ENCODE peak calls at places on chromosomes 6 and 20, in six cellular contexts. One of them, this sample, is unnamed.

GRCh38 chr20:46770330-46771194 is 61.1 kb downstream of the SLC2A10 start:
- DNase-seq in T-helper 9 cell: no peak
- DNase-seq in GM23338: no peak
- DNase-seq in cortex of kidney: no peak
- DNase-seq in B cell: no peak
- DNase-seq in H9: no peak
- DNase-seq in this sample: no peak

GRCh38 chr6:28311139-28311823 is 24.7 kb downstream of the ZSCAN31 start:
- DNase-seq in GM23338: no peak
- DNase-seq in B cell: no peak
- DNase-seq in T-helper 9 cell: no peak
- DNase-seq in cortex of kidney: no peak
- DNase-seq in H9: no peak
- DNase-seq in this sample: no peak

GRCh38 chr6:70831427-70831826 is 125.4 kb downstream of the B3GAT2 start:
- DNase-seq in B cell: no peak
- DNase-seq in GM23338: no peak
- DNase-seq in cortex of kidney: no peak
- DNase-seq in H9: no peak
- DNase-seq in T-helper 9 cell: no peak
- DNase-seq in this sample: no peak

GRCh38 chr6:98470821-98471220 is 363.6 kb upstream of the POU3F2 start:
- DNase-seq in GM23338: no peak
- DNase-seq in cortex of kidney: no peak
- DNase-seq in H9: no peak
- DNase-seq in T-helper 9 cell: no peak
- DNase-seq in B cell: no peak
- DNase-seq in this sample: no peak

GRCh38 chr20:45293041-45294002 is 13.3 kb upstream of the RBPJL start:
- DNase-seq in B cell: peak; percentile 90
- DNase-seq in GM23338: peak; percentile 95
- DNase-seq in T-helper 9 cell: peak; percentile 76
- DNase-seq in cortex of kidney: no peak
- DNase-seq in H9: peak; percentile 91
- DNase-seq in this sample: peak; percentile 88

GRCh38 chr6:157221049-157221816 is 102.1 kb downstream of the TMEM242 start:
- DNase-seq in B cell: peak; percentile 86
- DNase-seq in T-helper 9 cell: peak; percentile 76
- DNase-seq in GM23338: peak; percentile 81
- DNase-seq in cortex of kidney: no peak
- DNase-seq in H9: peak; percentile 80
- DNase-seq in this sample: peak; percentile 89

GRCh38 chr20:47760686-47761477 is 24.4 kb downstream of the SULF2 start:
- DNase-seq in T-helper 9 cell: no peak
- DNase-seq in GM23338: no peak
- DNase-seq in B cell: no peak
- DNase-seq in cortex of kidney: no peak
- DNase-seq in H9: no peak
- DNase-seq in this sample: no peak

GRCh38 chr6:41538556-41539182 is 7.5 kb upstream of the FOXP4 start:
- DNase-seq in T-helper 9 cell: no peak
- DNase-seq in B cell: no peak
- DNase-seq in H9: no peak
- DNase-seq in cortex of kidney: no peak
- DNase-seq in GM23338: no peak
- DNase-seq in this sample: no peak

GRCh38 chr6:141252828-141253608 is 879.7 kb upstream of the GJE1 start:
- DNase-seq in B cell: no peak
- DNase-seq in T-helper 9 cell: no peak
- DNase-seq in H9: no peak
- DNase-seq in GM23338: no peak
- DNase-seq in cortex of kidney: no peak
- DNase-seq in this sample: no peak

GRCh38 chr6:42165016-42165415 is 8.1 kb upstream of the GUCA1A start:
- DNase-seq in T-helper 9 cell: no peak
- DNase-seq in cortex of kidney: no peak
- DNase-seq in B cell: no peak
- DNase-seq in H9: no peak
- DNase-seq in GM23338: no peak
- DNase-seq in this sample: no peak

GRCh38 chr6:166499350-166500163 is 86.9 kb downstream of the RAMACL start:
- DNase-seq in cortex of kidney: no peak
- DNase-seq in GM23338: no peak
- DNase-seq in B cell: no peak
- DNase-seq in T-helper 9 cell: no peak
- DNase-seq in H9: no peak
- DNase-seq in this sample: no peak

GRCh38 chr6:30752164-30752927 is 8.0 kb upstream of the IER3 start:
- DNase-seq in B cell: no peak
- DNase-seq in cortex of kidney: no peak
- DNase-seq in H9: no peak
- DNase-seq in GM23338: no peak
- DNase-seq in T-helper 9 cell: no peak
- DNase-seq in this sample: peak; percentile 94

This sample was measured in lung.